ENCODE peak calls at places on chromosomes 11 and 22, in ten cellular contexts. One of them, this sample, is unnamed.

GRCh38 chr11:67117667-67118058 is 1.4 kb upstream of the KDM2A start:
- DNase-seq in esophagus squamous epithelium: no peak
- DNase-seq in pancreas: peak; percentile 75
- DNase-seq in endodermal cell: peak; percentile 73
- DNase-seq in cardiac muscle cell: peak; percentile 52
- DNase-seq in CD8-positive, alpha-beta memory T cell: no peak
- DNase-seq in A549: no peak
- DNase-seq in body of pancreas: peak; percentile 24
- DNase-seq in GM23338: peak; percentile 69
- DNase-seq in mammary epithelial cell: no peak
- DNase-seq in this sample: no peak

GRCh38 chr11:125428486-125429173 is 67.4 kb downstream of the FEZ1 start:
- DNase-seq in esophagus squamous epithelium: no peak
- DNase-seq in pancreas: no peak
- DNase-seq in endodermal cell: peak; percentile 63
- DNase-seq in cardiac muscle cell: no peak
- DNase-seq in CD8-positive, alpha-beta memory T cell: no peak
- DNase-seq in A549: no peak
- DNase-seq in body of pancreas: no peak
- DNase-seq in GM23338: peak; percentile 50
- DNase-seq in mammary epithelial cell: no peak
- DNase-seq in this sample: no peak

GRCh38 chr22:31926969-31927368 is 17.4 kb upstream of the YWHAH start:
- DNase-seq in esophagus squamous epithelium: no peak
- DNase-seq in pancreas: no peak
- DNase-seq in endodermal cell: peak; percentile 81
- DNase-seq in cardiac muscle cell: no peak
- DNase-seq in CD8-positive, alpha-beta memory T cell: no peak
- DNase-seq in A549: no peak
- DNase-seq in body of pancreas: no peak
- DNase-seq in GM23338: peak; percentile 74
- DNase-seq in mammary epithelial cell: peak; percentile 31
- DNase-seq in this sample: no peak

GRCh38 chr11:108324587-108324986 is 101.7 kb downstream of the ATM start:
- DNase-seq in esophagus squamous epithelium: no peak
- DNase-seq in pancreas: no peak
- DNase-seq in endodermal cell: no peak
- DNase-seq in cardiac muscle cell: peak; percentile 17
- DNase-seq in CD8-positive, alpha-beta memory T cell: no peak
- DNase-seq in A549: no peak
- DNase-seq in body of pancreas: no peak
- DNase-seq in GM23338: no peak
- DNase-seq in mammary epithelial cell: peak; percentile 5
- DNase-seq in this sample: no peak

GRCh38 chr11:45210846-45211245 is 64.4 kb downstream of the PRDM11 start:
- DNase-seq in esophagus squamous epithelium: no peak
- DNase-seq in pancreas: no peak
- DNase-seq in endodermal cell: no peak
- DNase-seq in cardiac muscle cell: no peak
- DNase-seq in CD8-positive, alpha-beta memory T cell: no peak
- DNase-seq in A549: no peak
- DNase-seq in body of pancreas: no peak
- DNase-seq in GM23338: no peak
- DNase-seq in mammary epithelial cell: no peak
- DNase-seq in this sample: no peak

GRCh38 chr22:32661296-32661695 is 140.2 kb upstream of the TIMP3 start:
- DNase-seq in esophagus squamous epithelium: no peak
- DNase-seq in pancreas: no peak
- DNase-seq in endodermal cell: no peak
- DNase-seq in cardiac muscle cell: peak; percentile 93
- DNase-seq in CD8-positive, alpha-beta memory T cell: no peak
- DNase-seq in A549: no peak
- DNase-seq in body of pancreas: no peak
- DNase-seq in GM23338: no peak
- DNase-seq in mammary epithelial cell: peak; percentile 85
- DNase-seq in this sample: peak; percentile 4

GRCh38 chr22:28899199-28899853 is 16.0 kb downstream of the ZNRF3 start:
- DNase-seq in esophagus squamous epithelium: no peak
- DNase-seq in pancreas: no peak
- DNase-seq in endodermal cell: no peak
- DNase-seq in cardiac muscle cell: no peak
- DNase-seq in CD8-positive, alpha-beta memory T cell: peak; percentile 19
- DNase-seq in A549: no peak
- DNase-seq in body of pancreas: no peak
- DNase-seq in GM23338: no peak
- DNase-seq in mammary epithelial cell: peak; percentile 87
- DNase-seq in this sample: no peak

GRCh38 chr22:49977578-49977977 is 17.0 kb downstream of the PIM3 start:
- DNase-seq in esophagus squamous epithelium: no peak
- DNase-seq in pancreas: no peak
- DNase-seq in endodermal cell: no peak
- DNase-seq in cardiac muscle cell: no peak
- DNase-seq in CD8-positive, alpha-beta memory T cell: no peak
- DNase-seq in A549: no peak
- DNase-seq in body of pancreas: peak; percentile 2
- DNase-seq in GM23338: no peak
- DNase-seq in mammary epithelial cell: no peak
- DNase-seq in this sample: no peak

DNA sequence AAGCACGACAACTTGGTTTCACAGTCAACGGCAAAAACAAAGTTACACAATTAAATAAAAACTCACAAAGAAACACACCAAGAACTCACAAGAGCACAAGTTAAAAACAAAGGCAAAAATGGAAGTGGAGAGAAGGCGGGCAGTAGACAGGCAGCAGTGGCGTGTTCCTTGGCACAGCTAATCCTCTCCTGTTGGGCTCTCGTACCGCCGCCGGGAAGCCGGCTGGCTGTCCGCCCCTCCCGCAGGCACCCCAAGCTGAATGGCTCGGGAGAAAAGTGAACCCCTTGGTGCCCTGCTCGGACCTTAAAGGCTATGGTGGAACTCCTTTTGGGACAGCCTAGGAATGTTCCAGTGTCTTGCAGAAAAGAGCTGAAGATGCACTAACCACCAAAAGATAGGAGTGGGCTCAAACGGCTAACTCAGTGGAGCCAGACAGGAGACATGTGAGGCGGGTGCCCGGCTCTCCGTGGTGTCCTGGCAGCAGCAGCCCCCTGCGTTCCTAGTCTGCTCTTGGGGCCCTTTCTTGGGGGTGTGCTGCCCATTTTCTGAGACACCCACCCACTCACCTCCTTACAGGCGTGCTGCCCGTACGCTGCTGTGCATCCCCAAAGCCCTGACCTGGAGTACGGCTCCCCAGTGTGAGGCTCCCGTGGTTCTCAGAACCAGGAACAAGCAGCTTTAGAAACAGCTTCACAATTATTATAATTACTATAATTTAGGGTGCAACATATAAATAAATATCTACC is 86.1 kb upstream of the BID start:
- DNase-seq in esophagus squamous epithelium: no peak
- DNase-seq in pancreas: no peak
- DNase-seq in endodermal cell: no peak
- DNase-seq in cardiac muscle cell: no peak
- DNase-seq in CD8-positive, alpha-beta memory T cell: no peak
- DNase-seq in A549: no peak
- DNase-seq in body of pancreas: no peak
- DNase-seq in GM23338: no peak
- DNase-seq in mammary epithelial cell: no peak
- DNase-seq in this sample: peak; percentile 50
- H3K27ac ChIP-seq in esophagus squamous epithelium: peak overlapping the region; percentile 40
- H3K27ac ChIP-seq in pancreas: no peak overlapping the region
- H3K27ac ChIP-seq in endodermal cell: no peak overlapping the region
- H3K27ac ChIP-seq in cardiac muscle cell: no peak overlapping the region
- H3K27ac ChIP-seq in CD8-positive, alpha-beta memory T cell: no peak overlapping the region
- H3K27ac ChIP-seq in A549: no peak overlapping the region
- H3K27ac ChIP-seq in body of pancreas: no peak overlapping the region
- H3K27ac ChIP-seq in GM23338: no peak overlapping the region
- H3K27ac ChIP-seq in mammary epithelial cell: no peak overlapping the region
- H3K27ac ChIP-seq in this sample: peak overlapping the region; percentile 54

GRCh38 chr11:61754534-61755482 is 2.4 kb downstream of the MYRF start:
- DNase-seq in esophagus squamous epithelium: no peak
- DNase-seq in pancreas: no peak
- DNase-seq in endodermal cell: peak; percentile 76
- DNase-seq in cardiac muscle cell: peak; percentile 90
- DNase-seq in CD8-positive, alpha-beta memory T cell: no peak
- DNase-seq in A549: no peak
- DNase-seq in body of pancreas: peak; percentile 46
- DNase-seq in GM23338: no peak
- DNase-seq in mammary epithelial cell: no peak
- DNase-seq in this sample: no peak

GRCh38 chr11:61753672-61754071 is 1.2 kb downstream of the MYRF start:
- DNase-seq in esophagus squamous epithelium: no peak
- DNase-seq in pancreas: no peak
- DNase-seq in endodermal cell: no peak
- DNase-seq in cardiac muscle cell: no peak
- DNase-seq in CD8-positive, alpha-beta memory T cell: no peak
- DNase-seq in A549: no peak
- DNase-seq in body of pancreas: no peak
- DNase-seq in GM23338: no peak
- DNase-seq in mammary epithelial cell: no peak
- DNase-seq in this sample: no peak

GRCh38 chr11:61757213-61757862 is 4.9 kb downstream of the MYRF start:
- DNase-seq in esophagus squamous epithelium: no peak
- DNase-seq in pancreas: no peak
- DNase-seq in endodermal cell: no peak
- DNase-seq in cardiac muscle cell: no peak
- DNase-seq in CD8-positive, alpha-beta memory T cell: no peak
- DNase-seq in A549: no peak
- DNase-seq in body of pancreas: peak; percentile 47
- DNase-seq in GM23338: no peak
- DNase-seq in mammary epithelial cell: no peak
- DNase-seq in this sample: peak; percentile 43

GRCh38 chr11:61756147-61756451 is 3.7 kb downstream of the MYRF start:
- DNase-seq in esophagus squamous epithelium: no peak
- DNase-seq in pancreas: no peak
- DNase-seq in endodermal cell: no peak
- DNase-seq in cardiac muscle cell: no peak
- DNase-seq in CD8-positive, alpha-beta memory T cell: no peak
- DNase-seq in A549: no peak
- DNase-seq in body of pancreas: no peak
- DNase-seq in GM23338: no peak
- DNase-seq in mammary epithelial cell: no peak
- DNase-seq in this sample: no peak

DNA sequence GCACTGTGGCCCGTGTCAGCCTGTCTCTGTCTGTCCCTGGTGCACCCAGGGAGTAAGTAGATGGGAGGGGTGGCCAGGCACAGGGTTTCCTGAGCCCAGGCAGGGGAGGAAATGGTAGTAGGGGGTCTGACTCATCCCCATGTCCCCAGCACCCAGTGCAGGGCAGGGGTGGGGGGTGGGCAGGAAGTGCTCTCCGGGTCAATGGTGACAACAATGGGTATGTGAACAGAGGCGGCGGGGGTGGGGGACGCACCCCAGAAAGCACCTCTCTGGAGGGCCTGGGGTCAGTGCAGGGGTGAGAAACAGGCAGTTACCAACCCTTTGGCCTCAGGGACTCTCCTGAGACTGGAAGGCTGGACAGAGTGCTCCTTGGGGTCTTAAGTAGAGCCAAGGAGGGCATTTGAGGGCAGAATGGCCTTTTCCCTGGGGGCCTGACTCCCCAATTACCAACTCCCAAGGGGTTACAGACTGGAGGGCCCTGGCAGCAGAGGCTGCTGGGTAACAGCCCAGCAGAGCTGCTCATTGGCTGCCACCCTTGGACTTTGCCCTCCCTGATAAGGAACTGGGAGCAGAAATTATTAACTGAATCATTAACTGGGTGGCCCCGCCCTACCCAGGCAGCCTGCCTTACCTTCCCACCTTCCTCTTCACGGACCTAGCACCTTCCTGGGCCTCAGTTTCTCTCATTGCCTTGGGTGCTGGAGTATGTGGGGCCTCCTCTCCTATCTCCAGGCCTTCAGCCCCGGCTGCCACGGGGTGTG is 4.2 kb downstream of the MYRF start:
- DNase-seq in esophagus squamous epithelium: no peak
- DNase-seq in pancreas: peak; percentile 94
- DNase-seq in endodermal cell: no peak
- DNase-seq in cardiac muscle cell: peak; percentile 68
- DNase-seq in CD8-positive, alpha-beta memory T cell: no peak
- DNase-seq in A549: peak; percentile 89
- DNase-seq in body of pancreas: peak; percentile 88
- DNase-seq in GM23338: no peak
- DNase-seq in mammary epithelial cell: no peak
- DNase-seq in this sample: no peak
- H3K27ac ChIP-seq in esophagus squamous epithelium: no peak overlapping the region
- H3K27ac ChIP-seq in pancreas: peak overlapping the region; percentile 92
- H3K27ac ChIP-seq in endodermal cell: no peak overlapping the region
- H3K27ac ChIP-seq in cardiac muscle cell: peak overlapping the region; percentile 85
- H3K27ac ChIP-seq in CD8-positive, alpha-beta memory T cell: no peak overlapping the region
- H3K27ac ChIP-seq in A549: peak overlapping the region; percentile 99
- H3K27ac ChIP-seq in body of pancreas: peak overlapping the region; percentile 95
- H3K27ac ChIP-seq in GM23338: no peak overlapping the region
- H3K27ac ChIP-seq in mammary epithelial cell: no peak overlapping the region
- H3K27ac ChIP-seq in this sample: peak overlapping the region; percentile 97

GRCh38 chr22:42364641-42365336 is 67.4 kb downstream of the NFAM1 start:
- DNase-seq in esophagus squamous epithelium: no peak
- DNase-seq in pancreas: no peak
- DNase-seq in endodermal cell: no peak
- DNase-seq in cardiac muscle cell: peak; percentile 62
- DNase-seq in CD8-positive, alpha-beta memory T cell: no peak
- DNase-seq in A549: no peak
- DNase-seq in body of pancreas: no peak
- DNase-seq in GM23338: no peak
- DNase-seq in mammary epithelial cell: no peak
- DNase-seq in this sample: no peak
- H3K27ac ChIP-seq in esophagus squamous epithelium: peak overlapping the region; percentile 49
- H3K27ac ChIP-seq in pancreas: no peak overlapping the region
- H3K27ac ChIP-seq in endodermal cell: peak overlapping the region; percentile 94
- H3K27ac ChIP-seq in cardiac muscle cell: no peak overlapping the region
- H3K27ac ChIP-seq in CD8-positive, alpha-beta memory T cell: no peak overlapping the region
- H3K27ac ChIP-seq in A549: no peak overlapping the region
- H3K27ac ChIP-seq in body of pancreas: no peak overlapping the region
- H3K27ac ChIP-seq in GM23338: peak overlapping the region; percentile 89
- H3K27ac ChIP-seq in mammary epithelial cell: no peak overlapping the region
- H3K27ac ChIP-seq in this sample: peak overlapping the region; percentile 75

GRCh38 chr11:44143987-44144909 is 48.8 kb downstream of the EXT2 start:
- DNase-seq in esophagus squamous epithelium: no peak
- DNase-seq in pancreas: no peak
- DNase-seq in endodermal cell: no peak
- DNase-seq in cardiac muscle cell: no peak
- DNase-seq in CD8-positive, alpha-beta memory T cell: no peak
- DNase-seq in A549: no peak
- DNase-seq in body of pancreas: no peak
- DNase-seq in GM23338: no peak
- DNase-seq in mammary epithelial cell: no peak
- DNase-seq in this sample: no peak

GRCh38 chr11:44139565-44140313 is 44.3 kb downstream of the EXT2 start:
- DNase-seq in esophagus squamous epithelium: no peak
- DNase-seq in pancreas: no peak
- DNase-seq in endodermal cell: no peak
- DNase-seq in cardiac muscle cell: peak; percentile 12
- DNase-seq in CD8-positive, alpha-beta memory T cell: no peak
- DNase-seq in A549: no peak
- DNase-seq in body of pancreas: no peak
- DNase-seq in GM23338: no peak
- DNase-seq in mammary epithelial cell: no peak
- DNase-seq in this sample: no peak

GRCh38 chr11:44138980-44139379 is 43.5 kb downstream of the EXT2 start:
- DNase-seq in esophagus squamous epithelium: no peak
- DNase-seq in pancreas: no peak
- DNase-seq in endodermal cell: no peak
- DNase-seq in cardiac muscle cell: no peak
- DNase-seq in CD8-positive, alpha-beta memory T cell: no peak
- DNase-seq in A549: no peak
- DNase-seq in body of pancreas: no peak
- DNase-seq in GM23338: no peak
- DNase-seq in mammary epithelial cell: no peak
- DNase-seq in this sample: no peak

GRCh38 chr11:44138286-44138685 is 42.8 kb downstream of the EXT2 start:
- DNase-seq in esophagus squamous epithelium: no peak
- DNase-seq in pancreas: no peak
- DNase-seq in endodermal cell: no peak
- DNase-seq in cardiac muscle cell: no peak
- DNase-seq in CD8-positive, alpha-beta memory T cell: no peak
- DNase-seq in A549: no peak
- DNase-seq in body of pancreas: no peak
- DNase-seq in GM23338: no peak
- DNase-seq in mammary epithelial cell: no peak
- DNase-seq in this sample: no peak

GRCh38 chr11:44140805-44141204 is 45.3 kb downstream of the EXT2 start:
- DNase-seq in esophagus squamous epithelium: no peak
- DNase-seq in pancreas: no peak
- DNase-seq in endodermal cell: no peak
- DNase-seq in cardiac muscle cell: no peak
- DNase-seq in CD8-positive, alpha-beta memory T cell: no peak
- DNase-seq in A549: no peak
- DNase-seq in body of pancreas: no peak
- DNase-seq in GM23338: no peak
- DNase-seq in mammary epithelial cell: no peak
- DNase-seq in this sample: no peak
- H3K27ac ChIP-seq in esophagus squamous epithelium: no peak overlapping the region
- H3K27ac ChIP-seq in pancreas: no peak overlapping the region
- H3K27ac ChIP-seq in endodermal cell: no peak overlapping the region
- H3K27ac ChIP-seq in cardiac muscle cell: peak overlapping the region; percentile 87
- H3K27ac ChIP-seq in CD8-positive, alpha-beta memory T cell: no peak overlapping the region
- H3K27ac ChIP-seq in A549: no peak overlapping the region
- H3K27ac ChIP-seq in body of pancreas: no peak overlapping the region
- H3K27ac ChIP-seq in GM23338: no peak overlapping the region
- H3K27ac ChIP-seq in mammary epithelial cell: no peak overlapping the region
- H3K27ac ChIP-seq in this sample: no peak overlapping the region